ENCODE peak calls at places on chromosome 16, in four cellular contexts. C is GM23338; W is CD8-positive, alpha-beta memory T cell; R is fibroblast of lung. Y is an unnamed sample.

GRCh38 chr16:6889106-6889505 is 443.5 kb upstream of the RBFOX1 start:
- DNase-seq in C (no peak), W (no peak), R (no peak), Y (no peak)

GRCh38 chr16:83932955-83933673 is 19.9 kb upstream of the OSGIN1 start:
- DNase-seq in C (no peak), W (no peak), R (no peak), Y (no peak)

GRCh38 chr16:2121853-2122252 is 13.8 kb downstream of the PKD1 start:
- DNase-seq in C (no peak), W (no peak), R (no peak), Y (no peak)

GRCh38 chr16:50388491-50388890 is 19.7 kb upstream of the BRD7 start:
- DNase-seq in C (no peak), W (no peak), R (no peak), Y (no peak)

GRCh38 chr16:17171250-17172143 is 299.3 kb downstream of the XYLT1 start:
- DNase-seq in C (no peak), W (no peak), R (no peak), Y (no peak)

GRCh38 chr16:51085271-51085670 is 65.8 kb downstream of the SALL1 start:
- DNase-seq in C (no peak), W (no peak), R (no peak), Y (no peak)

GRCh38 chr16:27243725-27244362 is 24.7 kb downstream of the NSMCE1 start:
- DNase-seq in C (no peak), W (no peak), R (no peak), Y (no peak)

GRCh38 chr16:50102046-50102756 is 36.4 kb downstream of the HEATR3 start:
- DNase-seq in C (no peak), W (no peak), R (peak; percentile 69), Y (no peak)

GRCh38 chr16:27287887-27288286 is 19.3 kb upstream of the NSMCE1 start:
- DNase-seq in C (no peak), W (no peak), R (no peak), Y (no peak)

GRCh38 chr16:74463888-74464287 is 42.6 kb upstream of the CLEC18B start:
- DNase-seq in C (no peak), W (no peak), R (no peak), Y (peak; percentile 72)

GRCh38 chr16:22322741-22323140 is 25.5 kb downstream of the POLR3E start:
- DNase-seq in C (no peak), W (no peak), R (no peak), Y (no peak)

GRCh38 chr16:23137818-23138217 is 11.4 kb downstream of the USP31 start:
- DNase-seq in C (no peak), W (no peak), R (no peak), Y (no peak)

GRCh38 chr16:80631581-80631980 is 90.8 kb downstream of the DYNLRB2 start:
- DNase-seq in C (no peak), W (no peak), R (no peak), Y (no peak)

GRCh38 chr16:88591577-88592021 is 21.4 kb downstream of the ZC3H18 start:
- DNase-seq in C (no peak), W (no peak), R (no peak), Y (no peak)
- H3K4me3 ChIP-seq in C (no peak overlapping the region), W (no peak overlapping the region), R (no peak overlapping the region), Y (no peak overlapping the region)

DNA sequence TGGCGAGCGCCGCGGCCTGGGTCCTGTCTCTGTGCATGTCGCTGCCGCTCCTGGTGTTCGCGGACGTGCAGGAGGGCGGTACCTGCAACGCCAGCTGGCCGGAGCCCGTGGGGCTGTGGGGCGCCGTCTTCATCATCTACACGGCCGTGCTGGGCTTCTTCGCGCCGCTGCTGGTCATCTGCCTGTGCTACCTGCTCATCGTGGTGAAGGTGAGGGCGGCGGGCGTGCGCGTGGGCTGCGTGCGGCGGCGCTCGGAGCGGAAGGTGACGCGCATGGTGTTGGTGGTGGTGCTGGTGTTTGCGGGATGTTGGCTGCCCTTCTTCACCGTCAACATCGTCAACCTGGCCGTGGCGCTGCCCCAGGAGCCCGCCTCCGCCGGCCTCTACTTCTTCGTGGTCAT is 6.8 kb downstream of the SSTR5 start:
- DNase-seq in C (no peak), W (no peak), R (no peak), Y (no peak)
- H3K27me3 ChIP-seq in C (no peaks in the 10 kb centered on the region), W (peaks cover 3% of the 10 kb centered on the region), R (no peaks in the 10 kb centered on the region), Y (no peaks in the 10 kb centered on the region)

GRCh38 chr16:69798466-69798865 is 36.3 kb downstream of the WWP2 start:
- DNase-seq in C (peak; percentile 43), W (no peak), R (peak; percentile 21), Y (no peak)

GRCh38 chr16:69796285-69797118 is 34.4 kb downstream of the WWP2 start:
- DNase-seq in C (peak; percentile 88), W (no peak), R (peak; percentile 84), Y (peak; percentile 92)

GRCh38 chr16:69804283-69804682 is 42.2 kb downstream of the WWP2 start:
- DNase-seq in C (no peak), W (no peak), R (no peak), Y (no peak)

DNA sequence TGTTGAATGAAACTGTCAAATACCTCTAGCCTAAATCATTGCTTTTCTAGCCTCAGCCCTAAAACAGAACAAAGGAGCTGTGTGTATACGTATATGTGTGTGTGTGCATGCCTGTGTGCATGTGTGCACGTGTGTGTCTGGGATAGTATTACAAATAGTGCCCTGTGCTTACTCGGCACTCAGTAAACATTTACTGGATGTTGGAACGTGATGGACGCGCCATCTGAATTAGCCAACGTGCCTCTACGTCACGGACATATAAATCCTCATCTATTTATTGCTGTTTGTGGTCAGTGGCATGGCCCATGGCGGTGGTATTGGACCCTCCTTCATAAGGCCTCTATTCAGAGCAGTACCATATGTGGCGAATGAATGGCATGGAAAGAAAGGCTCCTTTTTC is 37.5 kb downstream of the WWP2 start:
- DNase-seq in C (no peak), W (no peak), R (peak; percentile 69), Y (no peak)
- H3K4me3 ChIP-seq in C (no peak overlapping the region), W (no peak overlapping the region), R (no peak overlapping the region), Y (no peak overlapping the region)

GRCh38 chr16:85077039-85077438 is 35.2 kb downstream of the CIBAR2 start:
- DNase-seq in C (peak; percentile 34), W (no peak), R (no peak), Y (no peak)
- H3K27me3 ChIP-seq in C (peaks cover 12% of the 10 kb centered on the region), W (no peaks in the 10 kb centered on the region), R (no peaks in the 10 kb centered on the region), Y (no peaks in the 10 kb centered on the region)

GRCh38 chr16:4081035-4081434 is 35.2 kb downstream of the ADCY9 start:
- DNase-seq in C (no peak), W (no peak), R (no peak), Y (no peak)
- H3K4me3 ChIP-seq in C (no peak overlapping the region), W (no peak overlapping the region), R (no peak overlapping the region), Y (no peak overlapping the region)

GRCh38 chr16:54589326-54589725 is 302.7 kb upstream of the IRX3 start:
- DNase-seq in C (peak; percentile 47), W (no peak), R (no peak), Y (no peak)
- H3K27me3 ChIP-seq in C (peaks cover 26% of the 10 kb centered on the region), W (no peaks in the 10 kb centered on the region), R (no peaks in the 10 kb centered on the region), Y (no peaks in the 10 kb centered on the region)